ENCODE peak calls at places on chromosomes 12 and 14, in seven cellular contexts. C, M, P, E, L, F and V are unnamed samples.

GRCh38 chr12:131700271-131700670 is 10.6 kb upstream of the SFSWAP start:
- DNase-seq in M (no peak), E (no peak), L (no peak), C (no peak), P (no peak), F (no peak), V (no peak)

GRCh38 chr12:84079621-84080020 is 833.0 kb downstream of the SLC6A15 start:
- DNase-seq in C (no peak), E (no peak), P (no peak), M (no peak), L (no peak), F (no peak), V (no peak)

GRCh38 chr12:104691661-104692334 is 235.1 kb downstream of the CHST11 start:
- DNase-seq in C (no peak), F (no peak), L (no peak), E (no peak), P (no peak), M (no peak), V (no peak)

GRCh38 chr12:52086944-52087835 is 7.7 kb downstream of the SMIM41 start:
- DNase-seq in F (no peak), M (no peak), E (no peak), L (no peak), C (no peak), P (no peak), V (no peak)

GRCh38 chr12:95126076-95126475 is 52.7 kb upstream of the NR2C1 start:
- DNase-seq in E (no peak), P (no peak), L (no peak), F (no peak), C (no peak), M (no peak), V (no peak)

GRCh38 chr12:117587646-117588287 is 226.3 kb upstream of the NOS1 start:
- DNase-seq in P (peak; percentile 74), E (no peak), F (peak; percentile 31), C (peak; percentile 34), L (peak; percentile 65), M (peak; percentile 5), V (peak; percentile 48)

GRCh38 chr14:67584931-67585330 is 15.1 kb downstream of the PIGH start:
- DNase-seq in M (no peak), P (no peak), F (no peak), L (no peak), E (no peak), C (no peak), V (no peak)

GRCh38 chr12:49017764-49018281 is 753 bp downstream of the PRKAG1 start:
- DNase-seq in E (no peak), M (no peak), F (no peak), C (no peak), P (no peak), L (peak; percentile 42), V (peak; percentile 43)

GRCh38 chr14:104752338-104752734 is 611 bp upstream of the SIVA1 start:
- DNase-seq in L (no peak), C (no peak), E (no peak), M (no peak), P (no peak), F (no peak), V (no peak)